ENCODE peak calls at places on chromosomes 7 and 10, in four cellular contexts. C is HCT116, E is H1, B is SK-N-SH. Q is an unnamed sample.

GRCh38 chr7:27916372-27916771 is 176.4 kb downstream of the TAX1BP1 start:
- DNase-seq in C (peak), E (no peak), B (no peak), Q (peak)

GRCh38 chr7:86848226-86848625 is 204.5 kb downstream of the GRM3 start:
- DNase-seq in E (no peak), C (no peak), B (no peak), Q (no peak)

GRCh38 chr10:71761541-71762113 is 11.7 kb downstream of the VSIR start:
- DNase-seq in E (no peak), C (no peak), B (no peak), Q (no peak)

GRCh38 chr10:6396652-6397051 is 183.4 kb downstream of the PRKCQ start:
- DNase-seq in B (no peak), C (no peak), E (no peak), Q (no peak)

GRCh38 chr7:74042746-74043522 is 15.0 kb downstream of the ELN start:
- DNase-seq in C (no peak), E (no peak), B (peak), Q (no peak)

GRCh38 chr7:70506463-70506862 is 625.5 kb upstream of the GALNT17 start:
- DNase-seq in E (peak), C (no peak), B (peak), Q (no peak)

GRCh38 chr10:98309366-98310355 is 41.7 kb upstream of the LOXL4 start:
- DNase-seq in B (peak), C (peak), E (peak), Q (peak)

GRCh38 chr10:121416071-121416470 is 182.2 kb downstream of the FGFR2 start:
- DNase-seq in C (no peak), E (no peak), B (no peak), Q (no peak)

GRCh38 chr7:36653011-36653670 is 71.2 kb downstream of the AOAH start:
- DNase-seq in C (no peak), B (no peak), E (no peak), Q (no peak)

GRCh38 chr7:10239643-10240345 is 733.9 kb upstream of the PHF14 start:
- DNase-seq in E (no peak), B (no peak), C (no peak), Q (no peak)

GRCh38 chr10:115355162-115355760 is 262.1 kb downstream of the ATRNL1 start:
- DNase-seq in E (peak), B (peak), C (peak), Q (peak)

GRCh38 chr7:5382281-5383041 is 41.2 kb downstream of the TNRC18 start:
- DNase-seq in B (peak), C (no peak), E (peak), Q (no peak)

GRCh38 chr10:70587045-70587658 is 15.4 kb downstream of the PRF1 start:
- DNase-seq in C (no peak), B (no peak), E (no peak), Q (no peak)

GRCh38 chr10:76697923-76698322 is 939.7 kb downstream of the KCNMA1 start:
- DNase-seq in E (no peak), B (no peak), C (no peak), Q (no peak)

GRCh38 chr10:71158251-71158650 is 54.1 kb upstream of the UNC5B start:
- DNase-seq in C (no peak), E (no peak), B (no peak), Q (no peak)

GRCh38 chr10:30818010-30818660 is 188.6 kb upstream of the LYZL2 start:
- DNase-seq in C (no peak), B (peak), E (no peak), Q (no peak)

GRCh38 chr10:86345296-86346168 is 21.1 kb downstream of the GRID1 start:
- DNase-seq in B (no peak), C (peak), E (no peak), Q (no peak)
- TF ChIP-seq JUND in B (no peak), C (no peak), E (no peak), Q (no peak)

GRCh38 chr10:88881922-88882645 is 2.0 kb downstream of the STAMBPL1 start:
- DNase-seq in C (no peak), B (no peak), E (no peak), Q (no peak)

GRCh38 chr10:88890681-88891371 is 10.8 kb downstream of the STAMBPL1 start:
- DNase-seq in B (no peak), C (no peak), E (no peak), Q (no peak)

GRCh38 chr10:88883443-88883799 is 3.4 kb downstream of the STAMBPL1 start:
- DNase-seq in E (no peak), C (no peak), B (no peak), Q (no peak)

GRCh38 chr10:88889559-88890337 is 9.7 kb downstream of the STAMBPL1 start:
- DNase-seq in B (no peak), C (no peak), E (no peak), Q (no peak)

DNA sequence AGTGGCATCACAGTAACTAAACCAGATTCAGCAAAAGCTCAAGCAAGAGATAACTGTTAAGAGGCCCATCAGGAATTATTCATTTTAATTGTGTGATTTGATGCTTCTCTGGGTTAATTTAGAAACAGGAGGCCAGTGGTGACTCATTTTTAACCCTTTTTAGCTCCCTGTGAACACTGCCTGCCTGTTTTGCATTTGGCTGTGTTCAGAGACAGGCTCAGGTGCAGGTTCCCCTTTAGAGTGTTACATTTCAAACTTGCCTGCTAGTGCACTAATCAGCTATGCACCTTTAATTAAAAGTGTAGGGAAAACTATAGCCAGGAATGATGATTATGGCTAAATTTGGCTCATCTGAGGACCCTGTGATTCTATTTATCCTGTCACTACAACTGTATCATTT is 6.5 kb downstream of the STAMBPL1 start:
- DNase-seq in C (no peak), E (no peak), B (no peak), Q (no peak)
- TF ChIP-seq JUND in C (peak), E (peak), B (peak), Q (no peak)

DNA sequence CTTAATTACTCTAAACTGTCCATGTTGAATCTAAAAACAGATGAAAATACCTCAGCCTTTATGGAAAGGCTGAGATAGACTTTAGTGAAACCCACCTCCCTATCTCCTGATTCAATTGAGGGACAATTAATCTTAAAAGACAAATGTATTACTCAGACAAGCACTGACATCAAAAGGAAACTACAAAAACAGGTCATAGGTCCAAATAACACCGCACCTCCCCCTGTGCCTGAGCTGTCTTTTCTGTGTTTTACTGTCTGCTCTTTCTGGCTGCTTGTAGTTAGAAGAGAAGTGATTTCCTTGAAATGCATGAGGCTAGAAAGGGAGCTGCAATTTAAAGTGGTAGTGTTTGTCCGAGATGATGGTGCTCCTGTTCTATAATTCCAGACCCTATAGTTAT is 16.1 kb downstream of the AKR1C8 start:
- DNase-seq in C (no peak), B (no peak), E (no peak), Q (no peak)
- TF ChIP-seq JUND in C (no peak), B (no peak), E (no peak), Q (no peak)

GRCh38 chr10:13969118-13969791 is 361.5 kb downstream of the FRMD4A start:
- DNase-seq in C (no peak), E (no peak), B (no peak), Q (no peak)
- TF ChIP-seq JUND in C (no peak), E (no peak), B (no peak), Q (no peak)

DNA sequence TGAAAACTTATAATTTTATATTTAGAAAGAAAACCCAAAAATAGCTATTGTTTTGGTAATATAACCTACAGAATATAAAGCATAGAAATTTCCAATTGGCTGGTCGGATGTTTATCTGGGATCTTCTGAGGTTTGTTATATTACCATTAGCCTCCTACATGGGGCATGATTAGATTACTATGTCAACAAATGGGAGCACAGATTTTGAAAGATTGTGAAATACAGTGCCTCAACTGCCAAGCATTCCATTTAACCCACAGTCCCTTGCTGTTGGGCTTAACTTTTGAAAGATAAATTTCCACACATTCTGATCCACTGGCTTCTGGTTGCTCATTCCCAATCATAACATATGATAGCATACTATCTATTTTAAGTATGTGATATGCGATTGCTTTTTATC is 455.5 kb upstream of the C7orf33 start:
- DNase-seq in B (peak), C (no peak), E (no peak), Q (no peak)
- TF ChIP-seq JUND in B (no peak), C (no peak), E (no peak), Q (no peak)

GRCh38 chr10:132542819-132543218 is 5.2 kb downstream of the INPP5A start:
- DNase-seq in B (no peak), E (no peak), C (no peak), Q (no peak)

GRCh38 chr10:132546567-132547420 is 9.2 kb downstream of the INPP5A start:
- DNase-seq in E (no peak), B (no peak), C (no peak), Q (no peak)

GRCh38 chr10:132543916-132544743 is 6.5 kb downstream of the INPP5A start:
- DNase-seq in E (no peak), B (no peak), C (no peak), Q (no peak)

GRCh38 chr10:132545659-132546367 is 8.2 kb downstream of the INPP5A start:
- DNase-seq in C (no peak), E (no peak), B (no peak), Q (no peak)

DNA sequence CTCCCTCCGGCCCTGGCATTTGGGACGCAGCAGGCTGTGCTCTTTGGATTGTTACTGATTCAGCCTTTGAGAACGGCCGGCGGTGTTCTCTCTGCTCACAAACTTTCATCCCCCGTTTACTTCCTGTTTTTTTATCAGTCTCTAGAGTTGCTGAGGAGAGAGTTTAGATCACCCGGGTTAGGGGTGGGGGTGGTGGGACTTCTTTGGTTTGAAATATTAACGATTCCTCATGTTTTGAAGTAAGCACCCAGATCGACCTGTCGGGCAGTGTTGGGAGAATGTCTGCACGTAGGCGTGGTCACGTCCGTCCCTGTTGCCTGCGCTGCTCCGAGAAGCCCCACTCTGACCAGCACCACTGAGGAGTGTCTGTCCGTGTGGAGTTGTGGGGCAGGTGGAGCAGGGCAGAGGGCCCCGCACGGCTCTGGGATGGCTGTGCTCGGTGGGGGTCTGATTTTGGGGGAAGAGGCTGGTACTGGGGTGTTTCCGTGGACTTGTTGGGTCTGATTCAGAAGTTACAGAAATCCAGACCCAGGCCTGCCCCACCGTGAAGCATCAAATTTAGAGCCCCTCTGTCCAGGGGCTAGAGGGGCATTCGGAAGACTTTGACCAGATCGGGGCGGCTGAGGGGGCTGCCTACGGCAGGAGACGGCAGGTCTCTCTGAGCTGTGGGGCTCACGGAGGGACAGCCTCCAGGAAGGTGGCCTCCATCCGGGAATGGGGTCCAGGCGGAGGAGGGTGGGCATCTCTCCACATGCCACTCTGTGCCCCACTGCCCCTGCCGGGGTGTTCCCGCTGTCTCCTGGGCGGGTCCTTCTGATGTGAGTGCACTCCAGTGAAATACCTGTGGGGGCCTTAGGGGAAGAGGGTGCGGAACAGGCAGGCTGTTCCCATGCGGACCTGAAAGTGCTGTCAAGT is 7.4 kb downstream of the INPP5A start:
- DNase-seq in B (no peak), E (no peak), C (no peak), Q (no peak)
- TF ChIP-seq JUND in B (no peak), E (no peak), C (no peak), Q (no peak)

GRCh38 chr7:14639801-14640200 is 262.8 kb downstream of the DGKB start:
- DNase-seq in B (no peak), E (no peak), C (no peak), Q (peak)

GRCh38 chr7:14637968-14638367 is 264.6 kb downstream of the DGKB start:
- DNase-seq in C (no peak), B (no peak), E (no peak), Q (no peak)

GRCh38 chr7:14635955-14636354 is 266.6 kb downstream of the DGKB start:
- DNase-seq in C (no peak), B (no peak), E (no peak), Q (no peak)

DNA sequence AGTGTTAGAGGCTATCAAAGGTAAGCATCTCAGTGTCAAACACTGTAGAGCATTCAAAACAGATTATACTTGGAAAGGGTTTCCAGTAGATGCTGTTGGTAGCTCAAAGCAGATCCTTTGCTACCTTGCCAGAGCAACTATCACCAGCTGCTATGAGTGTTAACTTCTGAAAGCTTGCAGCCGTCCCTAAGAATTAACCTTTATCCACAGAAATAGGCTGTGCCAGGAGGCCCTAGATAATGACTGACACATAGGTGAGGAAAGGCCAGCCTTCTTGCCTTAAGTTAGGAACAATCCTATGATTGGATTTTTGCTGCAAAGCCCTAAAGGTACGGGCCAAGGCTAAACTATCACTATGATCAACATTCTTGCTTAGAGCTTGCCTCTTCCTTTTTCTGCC is 263.2 kb downstream of the DGKB start:
- DNase-seq in B (no peak), E (no peak), C (no peak), Q (peak)
- TF ChIP-seq JUND in B (no peak), E (no peak), C (no peak), Q (no peak)

DNA sequence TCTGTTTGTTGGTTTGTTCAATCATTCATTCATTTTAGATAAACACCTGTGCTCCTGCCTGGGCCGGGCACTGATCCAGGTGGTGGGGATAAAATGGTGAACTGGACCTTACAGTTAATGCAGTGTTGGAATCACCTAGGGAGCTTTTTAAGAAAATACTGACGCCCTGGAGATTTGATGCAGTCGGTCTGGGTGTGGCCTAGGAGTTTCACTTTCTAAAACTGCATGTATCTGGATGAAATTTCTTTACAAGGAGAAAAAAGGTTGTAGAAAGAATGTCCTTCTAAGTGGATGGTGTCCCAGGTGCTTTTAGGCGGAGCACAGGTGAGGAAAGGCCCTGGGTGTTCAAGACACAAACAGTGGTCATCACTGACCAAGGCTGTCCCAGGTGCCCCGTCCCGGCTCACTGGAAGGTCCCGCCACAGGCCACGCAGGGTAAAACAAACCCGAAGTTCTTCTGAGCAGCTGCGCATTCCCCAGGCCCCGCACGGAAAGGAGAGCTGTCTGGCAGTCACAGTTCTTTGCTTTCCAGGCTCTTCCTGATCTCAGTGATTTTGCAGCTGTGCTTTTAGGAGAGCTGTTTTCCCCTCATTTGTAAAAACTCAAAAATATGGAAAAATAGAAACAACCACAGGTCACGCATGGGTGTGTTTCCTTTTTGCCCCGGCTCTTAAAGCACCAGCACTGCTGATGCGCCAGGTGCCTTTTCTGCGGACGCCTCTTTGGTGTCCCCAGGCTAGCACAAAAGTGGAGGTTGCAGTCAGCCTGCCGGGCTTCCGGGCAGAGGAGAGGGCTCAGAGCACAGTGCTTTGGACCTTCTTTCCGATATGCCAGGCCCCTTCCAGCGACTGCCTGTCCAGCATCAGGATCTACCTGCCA is 161.9 kb downstream of the GRK5 start:
- DNase-seq in E (no peak), C (no peak), B (no peak), Q (no peak)
- TF ChIP-seq JUND in E (no peak), C (no peak), B (no peak), Q (no peak)

GRCh38 chr10:32744321-32744720 is 213.7 kb downstream of the ITGB1 start:
- DNase-seq in B (no peak), C (no peak), E (no peak), Q (no peak)
- TF ChIP-seq JUND in B (no peak), C (no peak), E (no peak), Q (no peak)

DNA sequence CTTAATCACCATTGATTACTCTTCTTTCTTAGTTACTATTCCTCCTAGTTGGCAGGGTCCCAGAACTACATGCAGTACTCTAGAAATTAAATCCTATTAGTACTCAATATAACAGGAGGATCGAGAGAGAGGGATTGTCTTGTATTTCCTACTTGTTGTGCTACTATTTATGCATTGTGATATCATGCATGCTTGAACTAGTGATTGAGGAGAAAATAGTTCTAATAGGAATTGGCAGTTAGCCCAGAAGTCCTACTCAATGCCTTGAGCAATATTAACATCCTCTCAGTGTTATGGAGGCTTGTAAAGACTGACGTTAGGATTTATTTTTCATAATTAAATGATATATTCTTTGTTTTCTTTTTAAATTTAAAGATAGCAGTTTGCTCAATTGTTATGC is 67.4 kb downstream of the FOXP2 start:
- DNase-seq in E (no peak), C (no peak), B (no peak), Q (no peak)
- TF ChIP-seq JUND in E (no peak), C (no peak), B (no peak), Q (no peak)

Q was measured in T47D.